ENCODE peak calls at places on chromosomes 13 and 19, in nine cellular contexts. C, O, E, F, Q, L, J, S and B are unnamed samples.

GRCh38 chr19:1651061-1651547 is 1.3 kb downstream of the TCF3 start:
- DNase-seq in E (peak; percentile 45), S (no peak), F (peak; percentile 55), J (peak; percentile 8), Q (no peak), O (no peak), L (peak; percentile 66), C (no peak), B (peak; percentile 62)

GRCh38 chr19:17997969-17998826 is 9.8 kb upstream of the ARRDC2 start:
- DNase-seq in C (peak; percentile 31), E (no peak), O (no peak), Q (no peak), F (no peak), L (no peak), J (no peak), S (no peak), B (no peak)

GRCh38 chr13:93080587-93080986 is 146.0 kb upstream of the GPC6 start:
- DNase-seq in F (no peak), L (no peak), E (no peak), S (peak; percentile 87), O (no peak), C (no peak), Q (no peak), J (no peak), B (no peak)

GRCh38 chr13:76086729-76087128 is 450.6 kb downstream of the LMO7 start:
- DNase-seq in J (no peak), C (no peak), E (no peak), Q (no peak), S (no peak), F (no peak), L (no peak), O (no peak), B (no peak)

GRCh38 chr19:50482271-50482855 is 5.7 kb upstream of the GARIN5A start:
- DNase-seq in E (no peak), F (no peak), S (no peak), L (no peak), J (no peak), C (no peak), O (no peak), Q (no peak), B (no peak)

GRCh38 chr19:19550972-19551861 is 13.2 kb downstream of the CILP2 start:
- DNase-seq in S (no peak), J (no peak), Q (no peak), E (no peak), O (no peak), L (no peak), C (no peak), F (no peak), B (no peak)

GRCh38 chr19:35775298-35776101 is at the start of gene ARHGAP33:
- DNase-seq in S (peak; percentile 90), O (peak; percentile 88), F (peak; percentile 99), J (peak; percentile 91), E (peak; percentile 99), Q (peak; percentile 99), C (peak; percentile 99), L (peak; percentile 98), B (peak; percentile 98)

GRCh38 chr13:51154029-51154555 is 43.0 kb upstream of the C13orf42 start:
- DNase-seq in E (no peak), Q (no peak), O (no peak), J (peak; percentile 61), C (no peak), S (no peak), L (no peak), F (no peak), B (no peak)

GRCh38 chr19:18839465-18840287 is 7.9 kb downstream of the UPF1 start:
- DNase-seq in E (no peak), Q (no peak), S (no peak), L (no peak), O (no peak), J (peak; percentile 33), C (no peak), F (no peak), B (no peak)

GRCh38 chr13:45654633-45655349 is 39.3 kb upstream of the ERICH6B start:
- DNase-seq in L (no peak), C (no peak), O (no peak), S (no peak), E (no peak), F (no peak), J (no peak), Q (no peak), B (no peak)

GRCh38 chr19:19321143-19321577 is 531 bp downstream of the MAU2 start:
- DNase-seq in E (peak; percentile 10), J (no peak), Q (no peak), S (no peak), O (no peak), C (no peak), L (no peak), F (peak; percentile 6), B (peak; percentile 21)

GRCh38 chr13:34570954-34571353 is 371.1 kb upstream of the NBEA start:
- DNase-seq in C (no peak), Q (no peak), L (no peak), S (no peak), F (no peak), J (no peak), E (no peak), O (no peak), B (no peak)